ENCODE peak calls at places on chromosomes 13 and 19, in eight cellular contexts. Z is stomach, Q is WERI-Rb-1, D is spleen, F is upper lobe of right lung, I is RWPE1, M is iPS DF 6.9, A is coronary artery. H is an unnamed sample.

GRCh38 chr13:47076536-47076935 is 179.7 kb upstream of the HTR2A start:
- DNase-seq in Z (no peak), Q (no peak), D (no peak), F (no peak), I (no peak), M (no peak), A (no peak), H (no peak)

GRCh38 chr13:84831666-84832657 is 949.7 kb upstream of the SLITRK1 start:
- DNase-seq in Z (no peak), Q (no peak), D (peak), F (no peak), I (no peak), M (no peak), A (no peak), H (no peak)

GRCh38 chr13:32427852-32428580 is at the start of gene N4BP2L1:
- DNase-seq in Z (peak), Q (peak), D (peak), F (peak), I (no peak), M (no peak), A (peak), H (peak)

GRCh38 chr13:39297664-39298171 is 259.5 kb downstream of the NHLRC3 start:
- DNase-seq in Z (no peak), Q (no peak), D (no peak), F (no peak), I (no peak), M (no peak), A (no peak), H (no peak)

GRCh38 chr19:7191946-7192691 is 102.1 kb downstream of the INSR start:
- DNase-seq in Z (no peak), Q (no peak), D (no peak), F (no peak), I (no peak), M (no peak), A (no peak), H (no peak)

GRCh38 chr19:10936661-10937084 is 8.1 kb downstream of the TIMM29 start:
- DNase-seq in Z (peak), Q (peak), D (no peak), F (no peak), I (peak), M (peak), A (no peak), H (no peak)

GRCh38 chr13:75739244-75739868 is 103.2 kb downstream of the LMO7 start:
- DNase-seq in Z (no peak), Q (no peak), D (no peak), F (no peak), I (no peak), M (no peak), A (no peak), H (no peak)

GRCh38 chr13:49308104-49308875 is 60.6 kb downstream of the CDADC1 start:
- DNase-seq in Z (peak), Q (no peak), D (no peak), F (peak), I (no peak), M (no peak), A (peak), H (peak)

GRCh38 chr13:28140433-28141125 is 2.2 kb downstream of the PAN3 start:
- DNase-seq in Z (no peak), Q (peak), D (no peak), F (no peak), I (no peak), M (no peak), A (no peak), H (no peak)

GRCh38 chr13:111204438-111205177 is 89.5 kb downstream of the ARHGEF7 start:
- DNase-seq in Z (no peak), Q (no peak), D (no peak), F (peak), I (peak), M (no peak), A (no peak), H (peak)

GRCh38 chr13:32993109-32993508 is 23.1 kb upstream of the KL start:
- DNase-seq in Z (no peak), Q (no peak), D (no peak), F (no peak), I (no peak), M (no peak), A (no peak), H (no peak)

GRCh38 chr19:46478356-46478986 is 7.1 kb upstream of the PNMA8A start:
- DNase-seq in Z (no peak), Q (no peak), D (no peak), F (no peak), I (no peak), M (no peak), A (no peak), H (no peak)

GRCh38 chr19:18865973-18866799 is 29.8 kb downstream of the CERS1 start:
- DNase-seq in Z (peak), Q (peak), D (peak), F (peak), I (peak), M (no peak), A (no peak), H (peak)

GRCh38 chr19:15463865-15464371 is 426 bp downstream of the RASAL3 start:
- DNase-seq in Z (peak), Q (no peak), D (peak), F (no peak), I (no peak), M (no peak), A (no peak), H (peak)

GRCh38 chr13:98171806-98172569 is 5.1 kb downstream of the RNF113B start:
- DNase-seq in Z (peak), Q (no peak), D (no peak), F (peak), I (no peak), M (no peak), A (no peak), H (no peak)

GRCh38 chr19:3765121-3765520 is 2.6 kb downstream of the MRPL54 start:
- DNase-seq in Z (no peak), Q (no peak), D (no peak), F (no peak), I (no peak), M (no peak), A (no peak), H (no peak)

GRCh38 chr19:34430738-34431625 is 2.8 kb downstream of the UBA2 start:
- DNase-seq in Z (no peak), Q (peak), D (no peak), F (no peak), I (peak), M (peak), A (no peak), H (no peak)

GRCh38 chr13:72113070-72113469 is 246.1 kb upstream of the DACH1 start:
- DNase-seq in Z (no peak), Q (no peak), D (no peak), F (no peak), I (no peak), M (no peak), A (no peak), H (no peak)

GRCh38 chr13:99556867-99557443 is 55.7 kb downstream of the TM9SF2 start:
- DNase-seq in Z (no peak), Q (no peak), D (no peak), F (no peak), I (no peak), M (no peak), A (no peak), H (no peak)

GRCh38 chr13:96781141-96781540 is 213.1 kb downstream of the OXGR1 start:
- DNase-seq in Z (no peak), Q (no peak), D (no peak), F (no peak), I (no peak), M (no peak), A (peak), H (no peak)

GRCh38 chr13:21823416-21823815 is 152.5 kb downstream of the FGF9 start:
- DNase-seq in Z (no peak), Q (no peak), D (no peak), F (no peak), I (no peak), M (no peak), A (no peak), H (no peak)

GRCh38 chr13:86082116-86082515 is 282.9 kb upstream of the SLITRK6 start:
- DNase-seq in Z (no peak), Q (no peak), D (no peak), F (no peak), I (no peak), M (no peak), A (no peak), H (no peak)

GRCh38 chr19:58586131-58586765 is 13.1 kb upstream of the MZF1 start:
- DNase-seq in Z (no peak), Q (no peak), D (no peak), F (no peak), I (no peak), M (no peak), A (peak), H (no peak)

GRCh38 chr19:7914099-7914498 is 531 bp upstream of the TGFBR3L start:
- DNase-seq in Z (no peak), Q (peak), D (no peak), F (no peak), I (no peak), M (no peak), A (no peak), H (no peak)

GRCh38 chr13:32087955-32088747 is 56.6 kb downstream of the FRY start:
- DNase-seq in Z (no peak), Q (no peak), D (no peak), F (no peak), I (no peak), M (no peak), A (no peak), H (no peak)

GRCh38 chr13:72101768-72102400 is 234.9 kb upstream of the DACH1 start:
- DNase-seq in Z (no peak), Q (no peak), D (no peak), F (no peak), I (no peak), M (no peak), A (no peak), H (no peak)

GRCh38 chr19:56174550-56174949 is 1.3 kb upstream of the GALP start:
- DNase-seq in Z (no peak), Q (no peak), D (no peak), F (no peak), I (no peak), M (no peak), A (no peak), H (no peak)

GRCh38 chr13:66665991-66666390 is 564.1 kb downstream of the PCDH9 start:
- DNase-seq in Z (no peak), Q (no peak), D (no peak), F (peak), I (no peak), M (peak), A (no peak), H (no peak)

GRCh38 chr19:30936276-30936675 is 413.0 kb downstream of the TSHZ3 start:
- DNase-seq in Z (no peak), Q (no peak), D (no peak), F (no peak), I (no peak), M (no peak), A (no peak), H (no peak)

GRCh38 chr19:14391156-14391821 is 10.0 kb downstream of the ADGRE5 start:
- DNase-seq in Z (no peak), Q (no peak), D (no peak), F (no peak), I (no peak), M (no peak), A (no peak), H (no peak)

GRCh38 chr13:110399801-110400200 is 92.7 kb downstream of the COL4A2 start:
- DNase-seq in Z (no peak), Q (no peak), D (no peak), F (no peak), I (no peak), M (no peak), A (no peak), H (no peak)

GRCh38 chr13:113009743-113010509 is 40.9 kb downstream of the MCF2L start:
- DNase-seq in Z (no peak), Q (no peak), D (no peak), F (no peak), I (no peak), M (no peak), A (no peak), H (no peak)

GRCh38 chr13:113013303-113013702 is 44.3 kb downstream of the MCF2L start:
- DNase-seq in Z (peak), Q (no peak), D (no peak), F (no peak), I (no peak), M (no peak), A (no peak), H (peak)

GRCh38 chr13:113008841-113009240 is 39.8 kb downstream of the MCF2L start:
- DNase-seq in Z (no peak), Q (no peak), D (no peak), F (no peak), I (no peak), M (no peak), A (no peak), H (no peak)

GRCh38 chr13:113013878-113014751 is 45.1 kb downstream of the MCF2L start:
- DNase-seq in Z (no peak), Q (peak), D (no peak), F (no peak), I (no peak), M (no peak), A (no peak), H (peak)

GRCh38 chr13:113010510-113010865 is 41.5 kb downstream of the MCF2L start:
- DNase-seq in Z (no peak), Q (no peak), D (no peak), F (no peak), I (no peak), M (no peak), A (no peak), H (no peak)
- H3K27ac ChIP-seq in Z (peak), Q (no peak), D (no peak), F (no peak), I (no peak), M (no peak), A (no peak), H (no peak)

GRCh38 chr19:1267441-1268391 is 1.4 kb upstream of the CIRBP start:
- DNase-seq in Z (no peak), Q (peak), D (peak), F (no peak), I (no peak), M (no peak), A (peak), H (peak)
- H3K27ac ChIP-seq in Z (peak), Q (peak), D (peak), F (peak), I (peak), M (no peak), A (peak), H (no peak)

DNA sequence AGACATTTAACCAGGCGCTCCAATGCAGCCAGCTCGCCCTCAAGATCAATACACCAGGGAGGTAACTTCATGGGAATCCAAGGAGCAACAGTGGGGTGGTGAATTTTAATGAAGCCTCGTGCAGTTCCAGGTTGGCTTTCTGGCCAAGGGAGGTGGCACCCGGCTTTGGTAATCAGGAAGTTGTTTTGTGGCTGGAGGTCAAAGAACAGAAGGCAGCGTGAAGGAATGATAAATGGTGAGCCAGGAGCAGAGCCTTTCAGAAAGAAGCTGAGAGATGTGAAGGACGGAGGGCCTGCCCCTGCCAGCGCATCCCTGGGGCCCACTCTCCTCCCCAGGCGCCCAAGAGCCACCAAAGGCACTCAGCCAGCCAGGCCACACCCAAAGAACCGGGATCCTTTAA is 188.2 kb upstream of the TSC22D1 start:
- DNase-seq in Z (peak), Q (no peak), D (no peak), F (no peak), I (no peak), M (no peak), A (no peak), H (no peak)
- H3K27ac ChIP-seq in Z (peak), Q (no peak), D (peak), F (no peak), I (no peak), M (no peak), A (no peak), H (no peak)

GRCh38 chr19:49863254-49863934 is 4.0 kb downstream of the PNKP start:
- DNase-seq in Z (no peak), Q (no peak), D (no peak), F (no peak), I (no peak), M (no peak), A (no peak), H (no peak)
- H3K27ac ChIP-seq in Z (peak), Q (no peak), D (no peak), F (no peak), I (peak), M (no peak), A (no peak), H (no peak)

GRCh38 chr13:41785402-41786142 is 175.3 kb downstream of the VWA8 start:
- DNase-seq in Z (no peak), Q (no peak), D (no peak), F (no peak), I (no peak), M (no peak), A (no peak), H (no peak)
- H3K27ac ChIP-seq in Z (no peak), Q (no peak), D (no peak), F (no peak), I (no peak), M (no peak), A (no peak), H (no peak)

H was measured in lower lobe of right lung.